ENCODE peak calls at places on chromosomes 7 and 10, in eight cellular contexts. O is HCT116; F is GM23338; J is suprapubic skin; S is mesendoderm; Q is tibial artery; K is left ventricle myocardium inferior; P is CD4-positive, CD25-positive, alpha-beta regulatory T cell. C is an unnamed sample.
A peak's percentile ranks its signal among the peaks of the same experiment; 100 is the strongest.

GRCh38 chr7:6227294-6227846 is 45.1 kb downstream of the CYTH3 start:
- DNase-seq in O (no peak), F (no peak), J (no peak), S (no peak), Q (no peak), K (no peak), P (no peak), C (peak; percentile 76)

GRCh38 chr7:138006106-138006505 is 4.2 kb upstream of the CREB3L2 start:
- DNase-seq in O (no peak), F (no peak), J (no peak), S (no peak), Q (no peak), K (no peak), P (no peak), C (no peak)

GRCh38 chr7:31782411-31782991 is 95.5 kb downstream of the PPP1R17 start:
- DNase-seq in O (peak; percentile 35), F (peak; percentile 85), J (no peak), S (peak; percentile 81), Q (no peak), K (no peak), P (peak; percentile 27), C (peak; percentile 79)

GRCh38 chr7:1091019-1091643 is 3.2 kb downstream of the GPER1 start:
- DNase-seq in O (no peak), F (no peak), J (no peak), S (no peak), Q (no peak), K (no peak), P (no peak), C (no peak)

GRCh38 chr7:159144756-159145543 is at the start of gene VIPR2:
- DNase-seq in O (no peak), F (peak; percentile 87), J (no peak), S (no peak), Q (peak; percentile 68), K (peak; percentile 50), P (no peak), C (no peak)

GRCh38 chr7:125555921-125556320 is 626.3 kb upstream of the POT1 start:
- DNase-seq in O (no peak), F (peak; percentile 4), J (no peak), S (peak; percentile 22), Q (no peak), K (no peak), P (no peak), C (no peak)

GRCh38 chr10:12685261-12685861 is 316.2 kb downstream of the CCDC3 start:
- DNase-seq in O (no peak), F (no peak), J (no peak), S (no peak), Q (no peak), K (no peak), P (no peak), C (no peak)

GRCh38 chr10:117360994-117361667 is 14.1 kb downstream of the PDZD8 start:
- DNase-seq in O (no peak), F (no peak), J (no peak), S (no peak), Q (no peak), K (no peak), P (no peak), C (no peak)

GRCh38 chr10:5561704-5562645 is 37.2 kb downstream of the CALML3 start:
- DNase-seq in O (no peak), F (no peak), J (peak; percentile 57), S (no peak), Q (peak; percentile 57), K (no peak), P (no peak), C (no peak)

GRCh38 chr7:43674559-43675436 is 54.5 kb downstream of the COA1 start:
- DNase-seq in O (peak; percentile 82), F (no peak), J (no peak), S (no peak), Q (no peak), K (no peak), P (no peak), C (peak; percentile 81)

GRCh38 chr10:112875474-112876267 is 74.4 kb upstream of the TCF7L2 start:
- DNase-seq in O (no peak), F (no peak), J (no peak), S (no peak), Q (no peak), K (no peak), P (no peak), C (no peak)

GRCh38 chr10:8428654-8429053 is 374.2 kb downstream of the GATA3 start:
- DNase-seq in O (no peak), F (peak; percentile 59), J (no peak), S (peak; percentile 25), Q (no peak), K (no peak), P (no peak), C (no peak)

GRCh38 chr10:62738916-62739315 is 65.6 kb upstream of the ADO start:
- DNase-seq in O (no peak), F (no peak), J (no peak), S (no peak), Q (no peak), K (no peak), P (no peak), C (no peak)

GRCh38 chr10:79453392-79453791 is 8.0 kb upstream of the ZCCHC24 start:
- DNase-seq in O (no peak), F (no peak), J (no peak), S (no peak), Q (peak; percentile 12), K (no peak), P (no peak), C (no peak)

GRCh38 chr10:79451046-79451699 is 5.7 kb upstream of the ZCCHC24 start:
- DNase-seq in O (no peak), F (no peak), J (no peak), S (no peak), Q (peak; percentile 50), K (no peak), P (no peak), C (no peak)

GRCh38 chr10:79452174-79452611 is 6.8 kb upstream of the ZCCHC24 start:
- DNase-seq in O (no peak), F (no peak), J (no peak), S (peak; percentile 42), Q (peak; percentile 55), K (no peak), P (no peak), C (no peak)

GRCh38 chr10:79457256-79457785 is 11.9 kb upstream of the ZCCHC24 start:
- DNase-seq in O (no peak), F (no peak), J (no peak), S (no peak), Q (peak; percentile 48), K (no peak), P (no peak), C (no peak)

GRCh38 chr10:79454259-79454658 is 8.8 kb upstream of the ZCCHC24 start:
- DNase-seq in O (no peak), F (no peak), J (no peak), S (peak; percentile 69), Q (peak; percentile 77), K (no peak), P (no peak), C (no peak)
- H3K27ac ChIP-seq in O (no peak overlapping the region), F (no peak overlapping the region), J (peak overlapping the region; percentile 24), S (no peak overlapping the region), Q (no peak overlapping the region), K (no peak overlapping the region), P (no peak overlapping the region), C (no peak overlapping the region)

GRCh38 chr10:105549731-105550130 is 908.6 kb downstream of the SORCS3 start:
- DNase-seq in O (no peak), F (no peak), J (no peak), S (no peak), Q (no peak), K (no peak), P (no peak), C (no peak)
- H3K27ac ChIP-seq in O (no peak overlapping the region), F (no peak overlapping the region), J (no peak overlapping the region), S (no peak overlapping the region), Q (no peak overlapping the region), K (no peak overlapping the region), P (no peak overlapping the region), C (no peak overlapping the region)

GRCh38 chr7:151349507-151349853 is 7.9 kb downstream of the NUB1 start:
- DNase-seq in O (no peak), F (no peak), J (no peak), S (no peak), Q (no peak), K (no peak), P (no peak), C (no peak)
- H3K27ac ChIP-seq in O (no peak overlapping the region), F (no peak overlapping the region), J (peak overlapping the region; percentile 31), S (no peak overlapping the region), Q (no peak overlapping the region), K (peak overlapping the region; percentile 80), P (peak overlapping the region; percentile 97), C (no peak overlapping the region)

DNA sequence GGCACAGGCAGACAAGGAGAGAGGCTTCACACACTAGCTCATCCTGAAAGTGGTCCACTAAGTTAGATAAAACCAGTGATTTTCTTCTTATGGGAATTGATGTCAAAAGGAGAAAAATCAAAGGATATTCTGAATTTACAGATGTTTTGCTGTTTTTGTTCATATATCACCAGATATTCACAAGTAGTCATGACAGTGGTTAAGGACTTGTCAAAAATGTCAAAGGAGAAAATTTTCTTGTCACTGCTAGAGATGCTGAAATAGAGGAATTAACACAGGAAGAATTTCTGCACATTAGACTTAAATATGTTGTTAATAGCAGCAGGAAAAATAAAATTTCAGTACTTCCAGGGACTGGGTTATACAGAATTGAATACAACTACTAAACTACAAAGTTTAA is 78.3 kb downstream of the PRTFDC1 start:
- DNase-seq in O (no peak), F (no peak), J (no peak), S (no peak), Q (no peak), K (no peak), P (no peak), C (no peak)
- H3K27ac ChIP-seq in O (no peak overlapping the region), F (no peak overlapping the region), J (no peak overlapping the region), S (no peak overlapping the region), Q (no peak overlapping the region), K (no peak overlapping the region), P (no peak overlapping the region), C (peak overlapping the region; percentile 62)

GRCh38 chr10:103047381-103047780 is 129.3 kb downstream of the CNNM2 start:
- DNase-seq in O (no peak), F (no peak), J (no peak), S (no peak), Q (no peak), K (no peak), P (no peak), C (no peak)
- H3K27ac ChIP-seq in O (no peak overlapping the region), F (no peak overlapping the region), J (no peak overlapping the region), S (no peak overlapping the region), Q (no peak overlapping the region), K (no peak overlapping the region), P (no peak overlapping the region), C (no peak overlapping the region)

GRCh38 chr7:79548616-79549206 is 95.2 kb upstream of the MAGI2 start:
- DNase-seq in O (no peak), F (peak; percentile 16), J (no peak), S (peak; percentile 79), Q (no peak), K (no peak), P (no peak), C (peak; percentile 6)
- H3K27ac ChIP-seq in O (no peak overlapping the region), F (no peak overlapping the region), J (no peak overlapping the region), S (no peak overlapping the region), Q (no peak overlapping the region), K (no peak overlapping the region), P (no peak overlapping the region), C (no peak overlapping the region)

C was measured in A673.